ENCODE peak calls at places on chromosomes 3 and 15, in five cellular contexts. E is B cell, U is GM10248, L is thoracic aorta, S is amygdala. C is an unnamed sample.

GRCh38 chr3:47296562-47297302 is 14.0 kb downstream of the KLHL18 start:
- DNase-seq in E (no peak), U (no peak), L (no peak), S (no peak), C (no peak)

GRCh38 chr3:37997321-37997720 is 6.7 kb downstream of the VILL start:
- DNase-seq in E (no peak), U (no peak), L (no peak), S (no peak), C (no peak)

GRCh38 chr3:45896956-45897355 is 10.6 kb downstream of the CCR9 start:
- DNase-seq in E (no peak), U (no peak), L (no peak), S (no peak), C (no peak)

GRCh38 chr3:139105154-139105702 is 60.5 kb upstream of the PRR23C start:
- DNase-seq in E (no peak), U (no peak), L (no peak), S (no peak), C (no peak)

GRCh38 chr3:18189651-18190050 is 235.5 kb downstream of the SATB1 start:
- DNase-seq in E (no peak), U (no peak), L (no peak), S (no peak), C (peak)

GRCh38 chr3:148757238-148757930 is 59.7 kb downstream of the AGTR1 start:
- DNase-seq in E (no peak), U (no peak), L (no peak), S (no peak), C (peak)

GRCh38 chr15:62895139-62895866 is 147.2 kb upstream of the TPM1 start:
- DNase-seq in E (no peak), U (no peak), L (no peak), S (no peak), C (no peak)

GRCh38 chr3:13052191-13052590 is 21.0 kb downstream of the IQSEC1 start:
- DNase-seq in E (no peak), U (no peak), L (no peak), S (no peak), C (no peak)

GRCh38 chr3:55989351-55989750 is 478.9 kb downstream of the ERC2 start:
- DNase-seq in E (no peak), U (no peak), L (no peak), S (no peak), C (no peak)

GRCh38 chr15:39976291-39977274 is 42.7 kb downstream of the EIF2AK4 start:
- DNase-seq in E (peak), U (peak), L (peak), S (peak), C (peak)

GRCh38 chr3:177195242-177195940 is 1.9 kb downstream of the TBL1XR1 start:
- DNase-seq in E (peak), U (no peak), L (no peak), S (no peak), C (no peak)

GRCh38 chr15:36887214-36888017 is 212.9 kb downstream of the MEIS2 start:
- DNase-seq in E (no peak), U (no peak), L (no peak), S (no peak), C (no peak)

GRCh38 chr3:134361162-134361831 is 12.9 kb downstream of the AMOTL2 start:
- DNase-seq in E (no peak), U (no peak), L (no peak), S (no peak), C (no peak)

GRCh38 chr15:90154861-90155626 is 46.1 kb upstream of the SEMA4B start:
- DNase-seq in E (no peak), U (no peak), L (no peak), S (no peak), C (peak)

GRCh38 chr15:67639591-67639990 is 97.1 kb downstream of the MAP2K5 start:
- DNase-seq in E (no peak), U (no peak), L (no peak), S (no peak), C (no peak)

GRCh38 chr15:25183581-25184330 is 229.0 kb downstream of the SNRPN start:
- DNase-seq in E (no peak), U (no peak), L (no peak), S (no peak), C (no peak)

GRCh38 chr3:4928277-4928789 is 50.9 kb upstream of the BHLHE40 start:
- DNase-seq in E (no peak), U (no peak), L (no peak), S (no peak), C (no peak)

GRCh38 chr15:63264685-63265302 is 12.6 kb upstream of the APH1B start:
- DNase-seq in E (no peak), U (no peak), L (no peak), S (no peak), C (peak)

GRCh38 chr3:116238863-116239262 is 206.4 kb downstream of the LSAMP start:
- DNase-seq in E (no peak), U (no peak), L (no peak), S (no peak), C (no peak)

GRCh38 chr15:29430831-29431230 is 161.2 kb upstream of the NSMCE3 start:
- DNase-seq in E (no peak), U (no peak), L (no peak), S (no peak), C (no peak)

GRCh38 chr3:169990431-169990830 is 23.8 kb downstream of the SEC62 start:
- DNase-seq in E (no peak), U (no peak), L (no peak), S (no peak), C (no peak)

GRCh38 chr15:101694261-101694660 is 30.0 kb downstream of the TARS3 start:
- DNase-seq in E (no peak), U (no peak), L (no peak), S (no peak), C (no peak)

GRCh38 chr15:69490356-69491050 is 37.9 kb downstream of the RPLP1 start:
- DNase-seq in E (no peak), U (no peak), L (no peak), S (no peak), C (no peak)

GRCh38 chr3:29373016-29373690 is 92.3 kb downstream of the RBMS3 start:
- DNase-seq in E (no peak), U (no peak), L (no peak), S (no peak), C (peak)